ENCODE peak calls at places on chromosome 22, in four cellular contexts. M is body of pancreas, P is A549, J is left lung. X is an unnamed sample.

GRCh38 chr22:36244522-36245391 is 5.4 kb upstream of the APOL2 start:
- DNase-seq in M (peak; percentile 30), P (no peak), J (no peak), X (no peak)

GRCh38 chr22:37803195-37803635 is 4.5 kb upstream of the GCAT start:
- DNase-seq in M (no peak), J (no peak), P (no peak), X (no peak)

GRCh38 chr22:19663821-19664325 is 50.4 kb upstream of the SEPTIN5 start:
- DNase-seq in P (no peak), M (peak; percentile 31), J (no peak), X (no peak)

GRCh38 chr22:37258810-37259472 is 14.9 kb upstream of the RAC2 start:
- DNase-seq in P (no peak), M (no peak), J (no peak), X (no peak)

GRCh38 chr22:36350751-36351594 is 36.8 kb downstream of the MYH9 start:
- DNase-seq in J (no peak), M (peak; percentile 72), P (peak; percentile 79), X (peak; percentile 84)

GRCh38 chr22:33605201-33605600 is 315.1 kb downstream of the LARGE1 start:
- DNase-seq in P (no peak), M (no peak), J (no peak), X (no peak)

GRCh38 chr22:36546092-36546804 is 17.3 kb upstream of the EIF3D start:
- DNase-seq in P (peak; percentile 78), J (no peak), M (peak; percentile 48), X (no peak)

GRCh38 chr22:39617342-39617741 is 46.8 kb downstream of the CACNA1I start:
- DNase-seq in M (no peak), P (no peak), J (peak; percentile 44), X (no peak)

GRCh38 chr22:20550851-20551744 is 43.7 kb downstream of the MED15 start:
- DNase-seq in J (no peak), P (no peak), M (peak; percentile 34), X (no peak)

GRCh38 chr22:26483439-26484359 is at the start of the genes HPS4 and SRRD:
- DNase-seq in P (peak; percentile 86), J (peak; percentile 97), M (peak; percentile 93), X (peak; percentile 45)
- H3K4me1 ChIP-seq in P (peaks cover 17% of the 10 kb centered on the region), J (peaks cover 70% of the 10 kb centered on the region), M (peaks cover 63% of the 10 kb centered on the region), X (peaks cover 16% of the 10 kb centered on the region)

DNA sequence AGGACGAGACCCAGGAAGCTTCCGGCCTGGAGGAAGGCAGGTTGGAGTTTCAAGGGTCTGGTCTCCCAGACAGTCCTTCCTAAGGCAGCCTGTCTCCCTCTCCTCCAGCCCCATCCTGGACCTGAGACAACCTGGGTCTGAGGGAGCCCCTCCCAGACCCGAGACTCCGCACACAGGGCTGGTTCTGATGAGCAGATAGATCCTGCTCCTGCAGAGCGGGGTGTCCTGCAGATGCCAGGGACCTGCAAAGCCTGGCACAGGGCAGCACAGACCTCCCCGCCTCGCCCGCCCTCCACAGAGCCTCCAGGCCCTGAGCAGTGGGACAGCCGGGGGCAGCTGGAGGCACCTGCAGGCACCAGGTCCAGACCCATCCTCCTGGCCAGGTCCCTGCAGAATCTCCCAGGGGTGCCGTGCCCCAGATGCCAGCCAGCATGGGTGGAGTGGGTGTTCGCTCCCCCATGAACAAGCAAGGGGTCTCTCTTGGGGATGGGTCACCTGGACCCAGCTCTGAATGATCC is 7.8 kb downstream of the PIM3 start:
- DNase-seq in J (peak; percentile 75), P (no peak), M (peak; percentile 6), X (peak; percentile 7)
- H3K27ac ChIP-seq in J (no peak overlapping the region), P (peak overlapping the region; percentile 96), M (peak overlapping the region; percentile 96), X (peak overlapping the region; percentile 69)

GRCh38 chr22:41222846-41223507 is 17.8 kb downstream of the CHADL start:
- DNase-seq in M (no peak), P (no peak), J (no peak), X (no peak)
- TF ChIP-seq CTCF in M (no peak), P (no peak), J (no peak), X (no peak)

DNA sequence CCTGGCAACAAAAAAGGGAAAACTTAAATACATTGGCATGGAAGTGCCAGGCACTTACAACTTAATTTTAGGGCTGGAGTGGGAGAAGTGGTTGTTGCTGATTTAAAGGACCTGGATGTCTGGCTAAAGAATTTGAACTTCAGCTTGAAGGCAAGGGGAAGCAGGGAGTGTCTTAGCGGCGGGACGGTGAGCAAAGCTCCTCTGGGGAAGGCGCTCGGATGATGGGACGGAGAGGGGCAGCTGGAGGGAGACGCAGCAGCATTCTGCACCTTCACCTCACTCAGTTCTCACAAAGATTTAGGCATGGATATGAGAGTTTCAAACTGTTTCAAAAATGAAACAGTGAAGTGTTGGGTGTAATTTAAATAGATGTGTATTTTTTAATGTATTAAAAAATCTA is 967.1 kb downstream of the BRD1 start:
- DNase-seq in P (no peak), J (no peak), M (no peak), X (peak; percentile 4)
- H3K4me1 ChIP-seq in P (no peaks in the 10 kb centered on the region), J (no peaks in the 10 kb centered on the region), M (no peaks in the 10 kb centered on the region), X (no peaks in the 10 kb centered on the region)

GRCh38 chr22:22853713-22854112 is 33.9 kb upstream of the IGLL5 start:
- DNase-seq in M (no peak), P (no peak), J (no peak), X (no peak)
- H3K27ac ChIP-seq in M (no peak overlapping the region), P (no peak overlapping the region), J (no peak overlapping the region), X (no peak overlapping the region)

X was measured in ascending aorta.